ENCODE peak calls at places on chromosomes 4 and X, in six cellular contexts. One of them, this sample, is unnamed.

GRCh38 chr4:142278171-142278570 is 567.9 kb downstream of the INPP4B start:
- DNase-seq in activated CD4-positive, alpha-beta T cell treated with anti-CD3 and anti-CD28 coated beads, Interleukin-2, amount 10 ng/mL, durations not matched to agents 7 days and 5 days: no peak
- DNase-seq in NCI-H82: no peak
- DNase-seq in AG08396: no peak
- DNase-seq in Daoy: no peak
- DNase-seq in activated T-cell treated with anti-CD3 and anti-CD28 coated beads, Interleukin-2, amount 50 U/mL, for 72 hours: no peak
- DNase-seq in this sample: no peak

GRCh38 chrX:124028177-124028576 is 66.7 kb downstream of the STAG2 start:
- DNase-seq in AG08396: no peak
- DNase-seq in NCI-H82: no peak
- DNase-seq in activated T-cell treated with anti-CD3 and anti-CD28 coated beads, Interleukin-2, amount 50 U/mL, for 72 hours: no peak
- DNase-seq in Daoy: peak; percentile 1
- DNase-seq in activated CD4-positive, alpha-beta T cell treated with anti-CD3 and anti-CD28 coated beads, Interleukin-2, amount 10 ng/mL, durations not matched to agents 7 days and 5 days: no peak
- DNase-seq in this sample: no peak

GRCh38 chrX:22105231-22105630 is 73.1 kb downstream of the PHEX start:
- DNase-seq in Daoy: no peak
- DNase-seq in NCI-H82: no peak
- DNase-seq in activated T-cell treated with anti-CD3 and anti-CD28 coated beads, Interleukin-2, amount 50 U/mL, for 72 hours: no peak
- DNase-seq in AG08396: no peak
- DNase-seq in activated CD4-positive, alpha-beta T cell treated with anti-CD3 and anti-CD28 coated beads, Interleukin-2, amount 10 ng/mL, durations not matched to agents 7 days and 5 days: no peak
- DNase-seq in this sample: no peak

GRCh38 chrX:37781808-37782207 is 1.9 kb downstream of the CYBB start:
- DNase-seq in activated T-cell treated with anti-CD3 and anti-CD28 coated beads, Interleukin-2, amount 50 U/mL, for 72 hours: no peak
- DNase-seq in Daoy: no peak
- DNase-seq in NCI-H82: no peak
- DNase-seq in AG08396: no peak
- DNase-seq in activated CD4-positive, alpha-beta T cell treated with anti-CD3 and anti-CD28 coated beads, Interleukin-2, amount 10 ng/mL, durations not matched to agents 7 days and 5 days: no peak
- DNase-seq in this sample: no peak

GRCh38 chr4:168109527-168109926 is 17.2 kb downstream of the ANXA10 start:
- DNase-seq in activated T-cell treated with anti-CD3 and anti-CD28 coated beads, Interleukin-2, amount 50 U/mL, for 72 hours: no peak
- DNase-seq in activated CD4-positive, alpha-beta T cell treated with anti-CD3 and anti-CD28 coated beads, Interleukin-2, amount 10 ng/mL, durations not matched to agents 7 days and 5 days: no peak
- DNase-seq in AG08396: no peak
- DNase-seq in Daoy: no peak
- DNase-seq in NCI-H82: no peak
- DNase-seq in this sample: no peak

GRCh38 chr4:1028574-1029220 is 17.3 kb downstream of the FGFRL1 start:
- DNase-seq in activated CD4-positive, alpha-beta T cell treated with anti-CD3 and anti-CD28 coated beads, Interleukin-2, amount 10 ng/mL, durations not matched to agents 7 days and 5 days: no peak
- DNase-seq in AG08396: no peak
- DNase-seq in activated T-cell treated with anti-CD3 and anti-CD28 coated beads, Interleukin-2, amount 50 U/mL, for 72 hours: no peak
- DNase-seq in Daoy: no peak
- DNase-seq in NCI-H82: no peak
- DNase-seq in this sample: no peak

GRCh38 chr4:176587920-176588319 is 204.8 kb downstream of the VEGFC start:
- DNase-seq in activated CD4-positive, alpha-beta T cell treated with anti-CD3 and anti-CD28 coated beads, Interleukin-2, amount 10 ng/mL, durations not matched to agents 7 days and 5 days: no peak
- DNase-seq in activated T-cell treated with anti-CD3 and anti-CD28 coated beads, Interleukin-2, amount 50 U/mL, for 72 hours: no peak
- DNase-seq in NCI-H82: no peak
- DNase-seq in AG08396: peak; percentile 19
- DNase-seq in Daoy: no peak
- DNase-seq in this sample: no peak

GRCh38 chrX:49273181-49273727 is 3.7 kb downstream of the PPP1R3F start:
- DNase-seq in Daoy: no peak
- DNase-seq in NCI-H82: no peak
- DNase-seq in activated T-cell treated with anti-CD3 and anti-CD28 coated beads, Interleukin-2, amount 50 U/mL, for 72 hours: peak; percentile 48
- DNase-seq in activated CD4-positive, alpha-beta T cell treated with anti-CD3 and anti-CD28 coated beads, Interleukin-2, amount 10 ng/mL, durations not matched to agents 7 days and 5 days: peak; percentile 63
- DNase-seq in AG08396: no peak
- DNase-seq in this sample: no peak

GRCh38 chr4:118270492-118270891 is 82.3 kb downstream of the PRSS12 start:
- DNase-seq in AG08396: peak; percentile 21
- DNase-seq in Daoy: no peak
- DNase-seq in activated CD4-positive, alpha-beta T cell treated with anti-CD3 and anti-CD28 coated beads, Interleukin-2, amount 10 ng/mL, durations not matched to agents 7 days and 5 days: peak; percentile 25
- DNase-seq in activated T-cell treated with anti-CD3 and anti-CD28 coated beads, Interleukin-2, amount 50 U/mL, for 72 hours: no peak
- DNase-seq in NCI-H82: peak; percentile 63
- DNase-seq in this sample: no peak

GRCh38 chr4:148344382-148344781 is 97.8 kb downstream of the NR3C2 start:
- DNase-seq in Daoy: no peak
- DNase-seq in NCI-H82: no peak
- DNase-seq in activated T-cell treated with anti-CD3 and anti-CD28 coated beads, Interleukin-2, amount 50 U/mL, for 72 hours: no peak
- DNase-seq in AG08396: no peak
- DNase-seq in activated CD4-positive, alpha-beta T cell treated with anti-CD3 and anti-CD28 coated beads, Interleukin-2, amount 10 ng/mL, durations not matched to agents 7 days and 5 days: no peak
- DNase-seq in this sample: no peak

GRCh38 chr4:10093801-10094552 is 22.6 kb downstream of the WDR1 start:
- DNase-seq in activated T-cell treated with anti-CD3 and anti-CD28 coated beads, Interleukin-2, amount 50 U/mL, for 72 hours: no peak
- DNase-seq in NCI-H82: no peak
- DNase-seq in activated CD4-positive, alpha-beta T cell treated with anti-CD3 and anti-CD28 coated beads, Interleukin-2, amount 10 ng/mL, durations not matched to agents 7 days and 5 days: peak; percentile 39
- DNase-seq in AG08396: peak; percentile 86
- DNase-seq in Daoy: peak; percentile 86
- DNase-seq in this sample: no peak

GRCh38 chrX:74535211-74535621 is 79.2 kb downstream of the RLIM start:
- DNase-seq in NCI-H82: peak; percentile 94
- DNase-seq in activated CD4-positive, alpha-beta T cell treated with anti-CD3 and anti-CD28 coated beads, Interleukin-2, amount 10 ng/mL, durations not matched to agents 7 days and 5 days: no peak
- DNase-seq in Daoy: peak; percentile 59
- DNase-seq in AG08396: peak; percentile 43
- DNase-seq in activated T-cell treated with anti-CD3 and anti-CD28 coated beads, Interleukin-2, amount 50 U/mL, for 72 hours: no peak
- DNase-seq in this sample: peak; percentile 58